ENCODE peak calls at places on chromosomes 13 and 19, in ten cellular contexts. One of them, this sample, is unnamed.

GRCh38 chr19:49335071-49335783 is at the start of gene CD37:
- DNase-seq in T-helper 2 cell: peak; percentile 48
- DNase-seq in nucleus accumbens: no peak
- DNase-seq in dermis blood vessel endothelial cell: no peak
- DNase-seq in stimulated activated CD4-positive, alpha-beta T cell treated with anti-CD3 and anti-CD28 coated beads, Interleukin-2, amount 100 ng/mL, for 24 hours: peak; percentile 55
- DNase-seq in frontal cortex: no peak
- DNase-seq in IMR-90: no peak
- DNase-seq in uterus: no peak
- DNase-seq in EH: no peak
- DNase-seq in thoracic aorta: no peak
- DNase-seq in this sample: no peak

GRCh38 chr13:51920786-51921185 is 59.0 kb downstream of the CCDC70 start:
- DNase-seq in thoracic aorta: no peak
- DNase-seq in nucleus accumbens: no peak
- DNase-seq in frontal cortex: no peak
- DNase-seq in T-helper 2 cell: no peak
- DNase-seq in IMR-90: no peak
- DNase-seq in uterus: no peak
- DNase-seq in EH: no peak
- DNase-seq in dermis blood vessel endothelial cell: no peak
- DNase-seq in stimulated activated CD4-positive, alpha-beta T cell treated with anti-CD3 and anti-CD28 coated beads, Interleukin-2, amount 100 ng/mL, for 24 hours: no peak
- DNase-seq in this sample: no peak

GRCh38 chr13:76293346-76293745 is 592.9 kb downstream of the KCTD12 start:
- DNase-seq in dermis blood vessel endothelial cell: peak; percentile 7
- DNase-seq in EH: peak; percentile 36
- DNase-seq in uterus: no peak
- DNase-seq in frontal cortex: no peak
- DNase-seq in nucleus accumbens: no peak
- DNase-seq in IMR-90: peak; percentile 75
- DNase-seq in stimulated activated CD4-positive, alpha-beta T cell treated with anti-CD3 and anti-CD28 coated beads, Interleukin-2, amount 100 ng/mL, for 24 hours: no peak
- DNase-seq in thoracic aorta: no peak
- DNase-seq in T-helper 2 cell: no peak
- DNase-seq in this sample: peak; percentile 64

GRCh38 chr13:111202745-111203144 is 87.6 kb downstream of the ARHGEF7 start:
- DNase-seq in EH: peak; percentile 91
- DNase-seq in nucleus accumbens: no peak
- DNase-seq in T-helper 2 cell: no peak
- DNase-seq in dermis blood vessel endothelial cell: peak; percentile 99
- DNase-seq in frontal cortex: no peak
- DNase-seq in IMR-90: peak; percentile 93
- DNase-seq in stimulated activated CD4-positive, alpha-beta T cell treated with anti-CD3 and anti-CD28 coated beads, Interleukin-2, amount 100 ng/mL, for 24 hours: no peak
- DNase-seq in uterus: no peak
- DNase-seq in thoracic aorta: no peak
- DNase-seq in this sample: peak; percentile 85

GRCh38 chr19:2044709-2045500 is 6.1 kb downstream of the MKNK2 start:
- DNase-seq in IMR-90: no peak
- DNase-seq in dermis blood vessel endothelial cell: no peak
- DNase-seq in uterus: peak; percentile 16
- DNase-seq in EH: no peak
- DNase-seq in stimulated activated CD4-positive, alpha-beta T cell treated with anti-CD3 and anti-CD28 coated beads, Interleukin-2, amount 100 ng/mL, for 24 hours: no peak
- DNase-seq in thoracic aorta: no peak
- DNase-seq in T-helper 2 cell: no peak
- DNase-seq in nucleus accumbens: no peak
- DNase-seq in frontal cortex: no peak
- DNase-seq in this sample: no peak

GRCh38 chr19:5023128-5023571 is 54.2 kb downstream of the KDM4B start:
- DNase-seq in thoracic aorta: no peak
- DNase-seq in EH: no peak
- DNase-seq in stimulated activated CD4-positive, alpha-beta T cell treated with anti-CD3 and anti-CD28 coated beads, Interleukin-2, amount 100 ng/mL, for 24 hours: no peak
- DNase-seq in uterus: peak; percentile 33
- DNase-seq in nucleus accumbens: peak; percentile 12
- DNase-seq in dermis blood vessel endothelial cell: no peak
- DNase-seq in IMR-90: no peak
- DNase-seq in T-helper 2 cell: no peak
- DNase-seq in frontal cortex: no peak
- DNase-seq in this sample: no peak

GRCh38 chr13:21675095-21676007 is 4.5 kb downstream of the FGF9 start:
- DNase-seq in IMR-90: no peak
- DNase-seq in dermis blood vessel endothelial cell: no peak
- DNase-seq in T-helper 2 cell: peak; percentile 16
- DNase-seq in nucleus accumbens: no peak
- DNase-seq in stimulated activated CD4-positive, alpha-beta T cell treated with anti-CD3 and anti-CD28 coated beads, Interleukin-2, amount 100 ng/mL, for 24 hours: peak; percentile 40
- DNase-seq in EH: no peak
- DNase-seq in frontal cortex: peak; percentile 50
- DNase-seq in uterus: no peak
- DNase-seq in thoracic aorta: no peak
- DNase-seq in this sample: no peak

GRCh38 chr13:24185591-24186232 is 25.2 kb downstream of the SPATA13 start:
- DNase-seq in thoracic aorta: no peak
- DNase-seq in frontal cortex: no peak
- DNase-seq in EH: peak; percentile 65
- DNase-seq in nucleus accumbens: no peak
- DNase-seq in IMR-90: peak; percentile 81
- DNase-seq in dermis blood vessel endothelial cell: no peak
- DNase-seq in uterus: no peak
- DNase-seq in T-helper 2 cell: no peak
- DNase-seq in stimulated activated CD4-positive, alpha-beta T cell treated with anti-CD3 and anti-CD28 coated beads, Interleukin-2, amount 100 ng/mL, for 24 hours: no peak
- DNase-seq in this sample: peak; percentile 56

GRCh38 chr19:50651174-50651573 is 1.9 kb downstream of the C19orf81 start:
- DNase-seq in thoracic aorta: no peak
- DNase-seq in nucleus accumbens: no peak
- DNase-seq in EH: no peak
- DNase-seq in frontal cortex: no peak
- DNase-seq in T-helper 2 cell: no peak
- DNase-seq in stimulated activated CD4-positive, alpha-beta T cell treated with anti-CD3 and anti-CD28 coated beads, Interleukin-2, amount 100 ng/mL, for 24 hours: no peak
- DNase-seq in dermis blood vessel endothelial cell: no peak
- DNase-seq in uterus: no peak
- DNase-seq in IMR-90: no peak
- DNase-seq in this sample: no peak

GRCh38 chr19:2251577-2252480 is 2.7 kb downstream of the AMH start:
- DNase-seq in dermis blood vessel endothelial cell: no peak
- DNase-seq in frontal cortex: peak; percentile 54
- DNase-seq in EH: no peak
- DNase-seq in T-helper 2 cell: no peak
- DNase-seq in uterus: no peak
- DNase-seq in IMR-90: no peak
- DNase-seq in nucleus accumbens: no peak
- DNase-seq in thoracic aorta: no peak
- DNase-seq in stimulated activated CD4-positive, alpha-beta T cell treated with anti-CD3 and anti-CD28 coated beads, Interleukin-2, amount 100 ng/mL, for 24 hours: no peak
- DNase-seq in this sample: no peak

GRCh38 chr13:36718146-36718545 is 44.3 kb downstream of the SERTM1 start:
- DNase-seq in nucleus accumbens: no peak
- DNase-seq in thoracic aorta: no peak
- DNase-seq in stimulated activated CD4-positive, alpha-beta T cell treated with anti-CD3 and anti-CD28 coated beads, Interleukin-2, amount 100 ng/mL, for 24 hours: no peak
- DNase-seq in EH: no peak
- DNase-seq in IMR-90: peak; percentile 3
- DNase-seq in T-helper 2 cell: no peak
- DNase-seq in uterus: no peak
- DNase-seq in dermis blood vessel endothelial cell: no peak
- DNase-seq in frontal cortex: no peak
- DNase-seq in this sample: peak; percentile 91

GRCh38 chr13:106468207-106468606 is 67.3 kb downstream of the EFNB2 start:
- DNase-seq in nucleus accumbens: peak; percentile 59
- DNase-seq in T-helper 2 cell: no peak
- DNase-seq in thoracic aorta: no peak
- DNase-seq in EH: no peak
- DNase-seq in stimulated activated CD4-positive, alpha-beta T cell treated with anti-CD3 and anti-CD28 coated beads, Interleukin-2, amount 100 ng/mL, for 24 hours: no peak
- DNase-seq in uterus: no peak
- DNase-seq in frontal cortex: peak; percentile 20
- DNase-seq in dermis blood vessel endothelial cell: no peak
- DNase-seq in IMR-90: no peak
- DNase-seq in this sample: no peak

GRCh38 chr19:43525836-43526771 is 897 bp downstream of the ETHE1 start:
- DNase-seq in nucleus accumbens: peak; percentile 8
- DNase-seq in EH: peak; percentile 38
- DNase-seq in stimulated activated CD4-positive, alpha-beta T cell treated with anti-CD3 and anti-CD28 coated beads, Interleukin-2, amount 100 ng/mL, for 24 hours: peak; percentile 52
- DNase-seq in uterus: peak; percentile 28
- DNase-seq in T-helper 2 cell: no peak
- DNase-seq in thoracic aorta: no peak
- DNase-seq in IMR-90: peak; percentile 9
- DNase-seq in dermis blood vessel endothelial cell: peak; percentile 34
- DNase-seq in frontal cortex: no peak
- DNase-seq in this sample: no peak

GRCh38 chr19:4139614-4140236 is 13.7 kb upstream of the CREB3L3 start:
- DNase-seq in frontal cortex: no peak
- DNase-seq in IMR-90: peak; percentile 31
- DNase-seq in dermis blood vessel endothelial cell: peak; percentile 76
- DNase-seq in nucleus accumbens: peak; percentile 5
- DNase-seq in EH: peak; percentile 67
- DNase-seq in uterus: peak; percentile 71
- DNase-seq in T-helper 2 cell: peak; percentile 76
- DNase-seq in thoracic aorta: peak; percentile 25
- DNase-seq in stimulated activated CD4-positive, alpha-beta T cell treated with anti-CD3 and anti-CD28 coated beads, Interleukin-2, amount 100 ng/mL, for 24 hours: peak; percentile 94
- DNase-seq in this sample: no peak

GRCh38 chr13:29597701-29598100 is 2.2 kb upstream of the SLC7A1 start:
- DNase-seq in EH: no peak
- DNase-seq in T-helper 2 cell: no peak
- DNase-seq in frontal cortex: no peak
- DNase-seq in uterus: no peak
- DNase-seq in nucleus accumbens: no peak
- DNase-seq in dermis blood vessel endothelial cell: no peak
- DNase-seq in thoracic aorta: no peak
- DNase-seq in IMR-90: no peak
- DNase-seq in stimulated activated CD4-positive, alpha-beta T cell treated with anti-CD3 and anti-CD28 coated beads, Interleukin-2, amount 100 ng/mL, for 24 hours: no peak
- DNase-seq in this sample: no peak

GRCh38 chr13:57326532-57326931 is 159.5 kb downstream of the PRR20E start:
- DNase-seq in T-helper 2 cell: no peak
- DNase-seq in frontal cortex: no peak
- DNase-seq in EH: no peak
- DNase-seq in nucleus accumbens: no peak
- DNase-seq in IMR-90: no peak
- DNase-seq in thoracic aorta: no peak
- DNase-seq in uterus: no peak
- DNase-seq in dermis blood vessel endothelial cell: no peak
- DNase-seq in stimulated activated CD4-positive, alpha-beta T cell treated with anti-CD3 and anti-CD28 coated beads, Interleukin-2, amount 100 ng/mL, for 24 hours: no peak
- DNase-seq in this sample: no peak

GRCh38 chr19:16447015-16447384 is 24.8 kb downstream of the EPS15L1 start:
- DNase-seq in frontal cortex: no peak
- DNase-seq in EH: peak; percentile 78
- DNase-seq in dermis blood vessel endothelial cell: no peak
- DNase-seq in stimulated activated CD4-positive, alpha-beta T cell treated with anti-CD3 and anti-CD28 coated beads, Interleukin-2, amount 100 ng/mL, for 24 hours: no peak
- DNase-seq in nucleus accumbens: no peak
- DNase-seq in uterus: peak; percentile 77
- DNase-seq in IMR-90: peak; percentile 91
- DNase-seq in T-helper 2 cell: no peak
- DNase-seq in thoracic aorta: no peak
- DNase-seq in this sample: peak; percentile 83

GRCh38 chr13:103282571-103283450 is 216.6 kb upstream of the SLC10A2 start:
- DNase-seq in dermis blood vessel endothelial cell: no peak
- DNase-seq in EH: peak; percentile 74
- DNase-seq in uterus: no peak
- DNase-seq in nucleus accumbens: no peak
- DNase-seq in frontal cortex: no peak
- DNase-seq in IMR-90: peak; percentile 49
- DNase-seq in thoracic aorta: no peak
- DNase-seq in T-helper 2 cell: no peak
- DNase-seq in stimulated activated CD4-positive, alpha-beta T cell treated with anti-CD3 and anti-CD28 coated beads, Interleukin-2, amount 100 ng/mL, for 24 hours: no peak
- DNase-seq in this sample: peak; percentile 93

GRCh38 chr19:56942749-56943148 is 102.2 kb upstream of the PEG3 start:
- DNase-seq in IMR-90: no peak
- DNase-seq in EH: no peak
- DNase-seq in thoracic aorta: no peak
- DNase-seq in uterus: no peak
- DNase-seq in stimulated activated CD4-positive, alpha-beta T cell treated with anti-CD3 and anti-CD28 coated beads, Interleukin-2, amount 100 ng/mL, for 24 hours: no peak
- DNase-seq in T-helper 2 cell: no peak
- DNase-seq in nucleus accumbens: no peak
- DNase-seq in dermis blood vessel endothelial cell: peak; percentile 5
- DNase-seq in frontal cortex: no peak
- DNase-seq in this sample: no peak

GRCh38 chr19:51586103-51586728 is 15.1 kb downstream of the ZNF175 start:
- DNase-seq in nucleus accumbens: no peak
- DNase-seq in stimulated activated CD4-positive, alpha-beta T cell treated with anti-CD3 and anti-CD28 coated beads, Interleukin-2, amount 100 ng/mL, for 24 hours: no peak
- DNase-seq in IMR-90: no peak
- DNase-seq in dermis blood vessel endothelial cell: no peak
- DNase-seq in uterus: no peak
- DNase-seq in EH: no peak
- DNase-seq in T-helper 2 cell: no peak
- DNase-seq in thoracic aorta: no peak
- DNase-seq in frontal cortex: no peak
- DNase-seq in this sample: no peak

GRCh38 chr13:23692816-23693215 is 122.6 kb downstream of the TNFRSF19 start:
- DNase-seq in uterus: no peak
- DNase-seq in T-helper 2 cell: no peak
- DNase-seq in EH: no peak
- DNase-seq in IMR-90: no peak
- DNase-seq in stimulated activated CD4-positive, alpha-beta T cell treated with anti-CD3 and anti-CD28 coated beads, Interleukin-2, amount 100 ng/mL, for 24 hours: no peak
- DNase-seq in thoracic aorta: no peak
- DNase-seq in dermis blood vessel endothelial cell: no peak
- DNase-seq in frontal cortex: no peak
- DNase-seq in nucleus accumbens: no peak
- DNase-seq in this sample: no peak

GRCh38 chr13:30376426-30377311 is 45.6 kb upstream of the UBE2L5 start:
- DNase-seq in T-helper 2 cell: peak; percentile 56
- DNase-seq in stimulated activated CD4-positive, alpha-beta T cell treated with anti-CD3 and anti-CD28 coated beads, Interleukin-2, amount 100 ng/mL, for 24 hours: peak; percentile 55
- DNase-seq in EH: no peak
- DNase-seq in thoracic aorta: no peak
- DNase-seq in dermis blood vessel endothelial cell: no peak
- DNase-seq in frontal cortex: no peak
- DNase-seq in uterus: no peak
- DNase-seq in nucleus accumbens: no peak
- DNase-seq in IMR-90: no peak
- DNase-seq in this sample: no peak

GRCh38 chr13:97944396-97945029 is 9.0 kb upstream of the IPO5 start:
- DNase-seq in dermis blood vessel endothelial cell: no peak
- DNase-seq in frontal cortex: no peak
- DNase-seq in nucleus accumbens: no peak
- DNase-seq in T-helper 2 cell: no peak
- DNase-seq in EH: peak; percentile 57
- DNase-seq in thoracic aorta: no peak
- DNase-seq in uterus: no peak
- DNase-seq in IMR-90: peak; percentile 62
- DNase-seq in stimulated activated CD4-positive, alpha-beta T cell treated with anti-CD3 and anti-CD28 coated beads, Interleukin-2, amount 100 ng/mL, for 24 hours: no peak
- DNase-seq in this sample: peak; percentile 52

GRCh38 chr13:113651511-113652403 is 6.2 kb downstream of the ATP4B start:
- DNase-seq in stimulated activated CD4-positive, alpha-beta T cell treated with anti-CD3 and anti-CD28 coated beads, Interleukin-2, amount 100 ng/mL, for 24 hours: no peak
- DNase-seq in frontal cortex: no peak
- DNase-seq in T-helper 2 cell: no peak
- DNase-seq in EH: no peak
- DNase-seq in dermis blood vessel endothelial cell: no peak
- DNase-seq in IMR-90: no peak
- DNase-seq in thoracic aorta: no peak
- DNase-seq in nucleus accumbens: no peak
- DNase-seq in uterus: peak; percentile 8
- DNase-seq in this sample: no peak

GRCh38 chr13:110506859-110507566 is 54.5 kb downstream of the RAB20 start:
- DNase-seq in IMR-90: peak; percentile 10
- DNase-seq in stimulated activated CD4-positive, alpha-beta T cell treated with anti-CD3 and anti-CD28 coated beads, Interleukin-2, amount 100 ng/mL, for 24 hours: no peak
- DNase-seq in frontal cortex: no peak
- DNase-seq in nucleus accumbens: no peak
- DNase-seq in T-helper 2 cell: no peak
- DNase-seq in dermis blood vessel endothelial cell: peak; percentile 45
- DNase-seq in uterus: peak; percentile 52
- DNase-seq in thoracic aorta: no peak
- DNase-seq in EH: peak; percentile 56
- DNase-seq in this sample: no peak

GRCh38 chr13:99800951-99801350 is 170.6 kb downstream of the ZIC5 start:
- DNase-seq in EH: no peak
- DNase-seq in uterus: no peak
- DNase-seq in IMR-90: no peak
- DNase-seq in frontal cortex: no peak
- DNase-seq in nucleus accumbens: no peak
- DNase-seq in thoracic aorta: no peak
- DNase-seq in T-helper 2 cell: no peak
- DNase-seq in stimulated activated CD4-positive, alpha-beta T cell treated with anti-CD3 and anti-CD28 coated beads, Interleukin-2, amount 100 ng/mL, for 24 hours: no peak
- DNase-seq in dermis blood vessel endothelial cell: no peak
- DNase-seq in this sample: no peak

GRCh38 chr13:20558982-20559381 is 8.0 kb upstream of the IFT88 start:
- DNase-seq in stimulated activated CD4-positive, alpha-beta T cell treated with anti-CD3 and anti-CD28 coated beads, Interleukin-2, amount 100 ng/mL, for 24 hours: no peak
- DNase-seq in EH: no peak
- DNase-seq in T-helper 2 cell: no peak
- DNase-seq in thoracic aorta: no peak
- DNase-seq in uterus: no peak
- DNase-seq in dermis blood vessel endothelial cell: no peak
- DNase-seq in frontal cortex: no peak
- DNase-seq in nucleus accumbens: no peak
- DNase-seq in IMR-90: no peak
- DNase-seq in this sample: no peak

GRCh38 chr19:9159891-9160290 is 18.9 kb upstream of the OR7D2 start:
- DNase-seq in stimulated activated CD4-positive, alpha-beta T cell treated with anti-CD3 and anti-CD28 coated beads, Interleukin-2, amount 100 ng/mL, for 24 hours: no peak
- DNase-seq in nucleus accumbens: no peak
- DNase-seq in dermis blood vessel endothelial cell: no peak
- DNase-seq in thoracic aorta: no peak
- DNase-seq in frontal cortex: no peak
- DNase-seq in IMR-90: no peak
- DNase-seq in uterus: no peak
- DNase-seq in EH: no peak
- DNase-seq in T-helper 2 cell: no peak
- DNase-seq in this sample: no peak